ENCODE peak calls at places on chromosomes 11 and 22, in six cellular contexts. J is erythroblast, Y is NB4, F is IMR-90, I is uterus, O is breast epithelium. V is an unnamed sample.

GRCh38 chr22:50396751-50397370 is 53.7 kb downstream of the PPP6R2 start:
- DNase-seq in F (peak), O (no peak), I (no peak), Y (no peak), J (no peak), V (no peak)

GRCh38 chr11:73991471-73992006 is 8.9 kb upstream of the UCP2 start:
- DNase-seq in Y (no peak), F (no peak), O (no peak), J (no peak), I (no peak), V (no peak)

GRCh38 chr11:10657308-10658271 is 36.0 kb downstream of the IRAG1 start:
- DNase-seq in O (no peak), J (peak), Y (no peak), I (no peak), F (peak), V (no peak)

GRCh38 chr11:70220136-70220535 is 17.0 kb downstream of the FADD start:
- DNase-seq in I (no peak), F (no peak), Y (peak), J (no peak), O (no peak), V (no peak)

GRCh38 chr11:75198278-75198948 is 42.2 kb upstream of the TPBGL start:
- DNase-seq in O (peak), Y (no peak), F (no peak), I (no peak), J (no peak), V (no peak)

GRCh38 chr11:1481483-1481825 is 5.1 kb downstream of the MOB2 start:
- DNase-seq in I (peak), J (no peak), F (no peak), Y (no peak), O (no peak), V (no peak)

GRCh38 chr11:112661571-112661970 is 299.6 kb upstream of the NCAM1 start:
- DNase-seq in O (no peak), F (no peak), I (no peak), J (no peak), Y (no peak), V (no peak)

GRCh38 chr11:104926771-104927470 is 28.7 kb upstream of the CASP12 start:
- DNase-seq in F (no peak), Y (no peak), J (no peak), O (no peak), I (peak), V (no peak)

GRCh38 chr11:6742260-6742659 is 29.5 kb downstream of the OR2AG2 start:
- DNase-seq in O (no peak), F (no peak), Y (no peak), I (no peak), J (no peak), V (no peak)

GRCh38 chr11:77303328-77303727 is 1.8 kb upstream of the GDPD4 start:
- DNase-seq in Y (no peak), O (no peak), F (no peak), I (no peak), J (no peak), V (no peak)

GRCh38 chr11:15618583-15619032 is 503.9 kb downstream of the INSC start:
- DNase-seq in J (no peak), O (no peak), F (no peak), Y (no peak), I (no peak), V (no peak)

GRCh38 chr22:46569055-46569847 is 31.8 kb upstream of the CELSR1 start:
- DNase-seq in Y (no peak), I (no peak), F (no peak), O (no peak), J (no peak), V (no peak)

GRCh38 chr22:36510966-36511881 is 4.4 kb upstream of the FOXRED2 start:
- DNase-seq in F (peak), Y (peak), O (no peak), I (no peak), J (peak), V (no peak)

GRCh38 chr11:93585758-93586157 is 42.6 kb upstream of the SMCO4 start:
- DNase-seq in O (no peak), Y (peak), F (peak), J (no peak), I (no peak), V (no peak)

GRCh38 chr22:37301144-37301820 is 19.0 kb downstream of the CYTH4 start:
- DNase-seq in J (no peak), O (no peak), Y (no peak), F (peak), I (no peak), V (no peak)

GRCh38 chr22:39738746-39739145 is 154.8 kb downstream of the ENTHD1 start:
- DNase-seq in Y (no peak), I (no peak), J (no peak), O (no peak), F (peak), V (no peak)

GRCh38 chr22:23769321-23769965 is 1.7 kb upstream of the CHCHD10 start:
- DNase-seq in O (no peak), F (no peak), I (no peak), J (no peak), Y (no peak), V (no peak)

GRCh38 chr11:1820463-1821325 is 14.1 kb upstream of the SYT8 start:
- DNase-seq in I (no peak), F (peak), O (peak), Y (no peak), J (no peak), V (no peak)

GRCh38 chr11:44997566-44997965 is 46.9 kb upstream of the TP53I11 start:
- DNase-seq in Y (no peak), I (no peak), J (no peak), F (no peak), O (no peak), V (no peak)

GRCh38 chr11:33478111-33478573 is 221.0 kb downstream of the HIPK3 start:
- DNase-seq in Y (peak), O (no peak), J (no peak), I (no peak), F (no peak), V (no peak)

GRCh38 chr11:86743223-86744118 is 56.9 kb upstream of the PRSS23 start:
- DNase-seq in I (peak), O (peak), J (peak), F (peak), Y (peak), V (no peak)

GRCh38 chr11:106398396-106399074 is 321.1 kb downstream of the AASDHPPT start:
- DNase-seq in O (no peak), Y (no peak), I (no peak), F (peak), J (no peak), V (no peak)

GRCh38 chr22:31743871-31744270 is 6.1 kb downstream of the PRR14L start:
- DNase-seq in J (no peak), I (no peak), F (no peak), Y (no peak), O (no peak), V (no peak)

GRCh38 chr11:71112454-71112853 is 139.9 kb downstream of the SHANK2 start:
- DNase-seq in I (no peak), Y (no peak), O (no peak), J (no peak), F (no peak), V (no peak)

GRCh38 chr22:40709752-40710413 is 30.6 kb downstream of the MCHR1 start:
- DNase-seq in J (peak), O (no peak), F (peak), Y (peak), I (peak), V (no peak)

GRCh38 chr22:30325724-30326703 is 727 bp downstream of the TBC1D10A start:
- DNase-seq in O (peak), I (peak), Y (no peak), F (no peak), J (no peak), V (peak)
- TF ChIP-seq POLR2A in O (no peak), I (no peak), Y (no peak), F (no peak), J (no peak), V (no peak)

GRCh38 chr11:34624069-34624468 is 3.2 kb downstream of the EHF start:
- DNase-seq in O (peak), Y (no peak), I (no peak), F (no peak), J (no peak), V (no peak)
- TF ChIP-seq POLR2A in O (no peak), Y (no peak), I (no peak), F (no peak), J (no peak), V (no peak)

DNA sequence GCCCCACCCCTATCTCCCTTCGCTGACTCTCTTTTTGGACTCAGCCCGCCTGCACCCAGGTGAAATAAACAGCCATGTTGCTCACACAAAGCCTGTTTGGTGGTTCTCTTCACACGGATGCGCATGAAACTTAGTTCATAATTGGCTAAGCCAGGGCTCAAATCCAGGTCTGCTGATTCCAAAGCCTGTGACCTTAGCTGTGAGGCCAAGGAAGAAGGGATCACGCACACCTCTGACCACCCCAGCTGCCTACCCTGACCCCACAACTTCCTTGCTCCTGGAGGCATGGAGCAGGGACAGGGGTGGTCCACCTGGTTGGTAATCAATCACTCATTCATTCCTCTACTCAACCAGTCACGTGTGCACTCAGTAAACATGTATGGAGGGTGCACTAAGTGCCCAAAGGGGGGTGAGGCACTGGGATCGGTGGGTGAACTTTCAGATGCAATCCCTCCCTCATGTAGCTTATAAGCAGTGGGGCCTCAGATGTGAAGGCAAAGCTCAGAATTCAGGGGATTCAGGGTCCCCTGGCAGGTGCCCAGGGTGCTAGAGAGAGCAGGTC is 10.3 kb downstream of the FXYD2 start:
- DNase-seq in I (no peak), Y (no peak), O (no peak), F (no peak), J (no peak), V (no peak)
- TF ChIP-seq POLR2A in I (no peak), Y (no peak), O (no peak), F (no peak), J (no peak), V (no peak)

DNA sequence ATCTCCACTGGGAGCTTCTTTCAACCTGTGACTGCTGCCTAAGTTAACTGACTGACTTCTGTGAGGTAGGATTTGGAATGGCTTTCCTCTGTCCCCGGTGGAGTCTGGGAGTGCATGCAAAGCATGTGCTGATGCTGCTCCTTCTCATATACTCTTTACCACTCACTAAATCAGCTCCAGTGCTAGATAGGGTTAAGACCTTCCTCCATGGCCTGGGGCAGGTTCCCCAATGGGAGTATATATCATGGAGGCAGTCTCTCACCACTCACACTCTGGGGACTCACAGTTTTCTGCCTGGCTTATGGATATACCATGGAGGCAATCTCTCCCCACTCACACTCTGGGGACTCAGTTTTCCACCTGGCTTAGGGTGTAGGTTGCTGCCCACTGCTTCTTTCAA is 10.1 kb upstream of the FANCF start:
- DNase-seq in O (no peak), Y (no peak), J (no peak), I (no peak), F (no peak), V (no peak)
- TF ChIP-seq POLR2A in O (no peak), Y (no peak), J (no peak), I (no peak), F (no peak), V (no peak)

GRCh38 chr11:117410861-117411725 is 83.4 kb downstream of the CEP164 start:
- DNase-seq in F (no peak), I (no peak), O (no peak), J (no peak), Y (no peak), V (no peak)

GRCh38 chr11:117413616-117414015 is 86.0 kb downstream of the CEP164 start:
- DNase-seq in O (no peak), J (no peak), Y (no peak), I (no peak), F (no peak), V (no peak)

GRCh38 chr11:117412176-117412575 is 84.5 kb downstream of the CEP164 start:
- DNase-seq in Y (no peak), F (no peak), J (no peak), O (no peak), I (no peak), V (no peak)

GRCh38 chr11:117411736-117412135 is 84.1 kb downstream of the CEP164 start:
- DNase-seq in Y (no peak), O (no peak), I (no peak), J (no peak), F (no peak), V (no peak)

GRCh38 chr11:117412653-117413275 is 85.1 kb downstream of the CEP164 start:
- DNase-seq in J (no peak), I (no peak), F (no peak), Y (no peak), O (no peak), V (no peak)
- TF ChIP-seq POLR2A in J (no peak), I (no peak), F (no peak), Y (no peak), O (no peak), V (no peak)

DNA sequence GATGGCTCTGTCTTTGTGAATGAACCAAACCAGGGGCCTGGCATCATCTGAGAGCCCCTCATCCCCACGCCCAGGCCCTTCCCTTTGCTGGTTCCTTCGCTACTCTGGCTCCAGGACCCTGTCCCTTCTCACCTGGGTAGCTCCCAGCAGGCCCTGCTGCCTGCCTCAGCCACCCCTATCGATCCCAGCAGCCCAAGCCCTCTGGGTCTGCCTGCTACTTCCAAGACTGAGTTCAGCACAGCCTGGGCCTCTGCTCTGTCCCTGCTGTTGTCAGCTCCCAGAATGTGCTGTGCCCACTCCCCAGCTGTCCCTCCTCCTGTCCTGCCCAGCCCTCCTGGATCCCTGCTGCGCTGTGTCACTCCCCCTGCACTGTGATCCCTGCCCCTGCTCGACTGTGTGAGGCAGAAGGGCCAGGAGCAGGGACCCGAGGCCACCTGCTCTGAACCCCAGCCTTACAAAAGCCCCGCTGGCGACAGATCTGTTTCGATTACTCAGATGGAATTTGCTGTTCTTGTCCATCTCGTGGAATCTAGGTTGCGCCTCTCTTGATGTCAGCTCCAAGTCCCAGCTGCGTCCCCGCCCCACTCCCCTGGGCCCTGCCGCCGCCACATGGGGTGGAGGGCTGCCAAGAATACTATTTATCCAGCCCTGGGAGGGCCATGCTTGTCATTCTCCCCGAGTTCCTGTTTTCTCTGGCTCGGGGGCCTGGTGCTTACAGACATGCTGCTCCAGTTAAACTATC is 13.0 kb downstream of the MRPL21 start:
- DNase-seq in I (peak), F (peak), O (peak), J (no peak), Y (no peak), V (no peak)
- TF ChIP-seq POLR2A in I (no peak), F (no peak), O (no peak), J (no peak), Y (no peak), V (no peak)

DNA sequence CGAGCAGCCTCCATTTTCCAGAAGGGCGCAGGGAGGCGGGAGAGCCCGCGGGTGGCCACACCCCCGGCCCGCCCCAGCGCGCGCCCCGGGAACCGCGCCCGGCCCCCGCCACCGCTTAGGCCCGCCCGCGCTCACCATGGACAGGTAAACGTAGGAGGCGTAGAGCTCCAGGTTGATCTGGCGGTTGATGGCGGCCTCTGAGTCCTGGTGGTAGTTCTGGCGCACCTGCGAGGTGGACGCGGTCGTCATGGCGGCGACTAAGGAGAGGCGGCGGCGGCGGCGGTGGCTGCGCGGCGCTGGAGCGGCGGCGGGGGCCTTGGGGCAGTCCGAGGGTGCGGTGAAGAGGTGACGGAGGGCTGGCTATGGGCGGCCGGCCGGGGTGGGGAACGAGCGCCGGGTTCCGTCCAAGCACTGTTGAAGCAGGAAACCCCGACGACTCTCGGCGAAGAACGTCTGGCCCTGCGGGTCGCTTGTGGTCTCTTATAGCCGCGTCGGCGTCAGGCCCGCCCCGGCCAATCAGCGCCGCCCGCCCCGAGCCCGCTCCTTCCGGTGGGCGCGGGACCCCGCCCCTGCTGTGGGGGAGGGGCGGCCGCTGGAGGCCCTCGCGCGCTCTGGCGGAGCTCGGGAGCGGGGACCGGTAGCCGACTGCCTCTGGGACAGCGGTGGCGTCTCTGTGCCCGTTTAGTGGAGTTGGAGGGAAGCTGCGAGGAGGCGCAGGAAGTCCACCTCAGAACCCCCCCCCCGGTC is at the start of gene FTH1:
- DNase-seq in J (peak), I (peak), Y (peak), O (peak), F (peak), V (peak)
- TF ChIP-seq POLR2A in J (peak), I (peak), Y (peak), O (peak), F (peak), V (peak)

GRCh38 chr11:83193315-83194283 is at the start of gene ANKRD42:
- DNase-seq in Y (peak), I (peak), F (peak), O (peak), J (peak), V (peak)
- TF ChIP-seq POLR2A in Y (peak), I (peak), F (peak), O (peak), J (peak), V (peak)

GRCh38 chr11:67054851-67055523 is 1.7 kb upstream of the RHOD start:
- DNase-seq in O (peak), J (peak), I (no peak), F (peak), Y (no peak), V (peak)
- TF ChIP-seq POLR2A in O (no peak), J (no peak), I (no peak), F (no peak), Y (no peak), V (no peak)